ENCODE peak calls at places on chromosomes 16 and 17, in four cellular contexts. Q is K562, U is H1, Y is A549. T is an unnamed sample.

GRCh38 chr16:85979605-85980004 is 80.6 kb downstream of the IRF8 start:
- DNase-seq in Q (peak; percentile 36), U (no peak), Y (peak; percentile 20), T (no peak)

GRCh38 chr16:53865492-53865863 is 161.5 kb downstream of the FTO start:
- DNase-seq in Q (peak; percentile 18), U (peak; percentile 9), Y (peak; percentile 22), T (no peak)

GRCh38 chr17:9239821-9240658 is 218.7 kb downstream of the NTN1 start:
- DNase-seq in Q (peak; percentile 95), U (no peak), Y (peak; percentile 50), T (no peak)

GRCh38 chr16:89018605-89019158 is 41.7 kb upstream of the CBFA2T3 start:
- DNase-seq in Q (no peak), U (no peak), Y (no peak), T (no peak)

GRCh38 chr16:54519161-54519685 is 232.6 kb upstream of the IRX3 start:
- DNase-seq in Q (no peak), U (no peak), Y (no peak), T (no peak)

GRCh38 chr16:27258241-27258734 is 10.3 kb downstream of the NSMCE1 start:
- DNase-seq in Q (no peak), U (no peak), Y (no peak), T (peak; percentile 84)

GRCh38 chr16:66858740-66859396 is 14.7 kb downstream of the CA7 start:
- DNase-seq in Q (no peak), U (no peak), Y (no peak), T (no peak)

GRCh38 chr16:71339481-71340171 is 18.9 kb upstream of the CALB2 start:
- DNase-seq in Q (no peak), U (no peak), Y (no peak), T (no peak)

GRCh38 chr17:75695830-75696271 is 25.4 kb upstream of the ITGB4 start:
- DNase-seq in Q (no peak), U (no peak), Y (no peak), T (no peak)

GRCh38 chr17:29835438-29836351 is 94.3 kb downstream of the SSH2 start:
- DNase-seq in Q (no peak), U (no peak), Y (peak; percentile 13), T (no peak)

GRCh38 chr16:86508947-86509758 is 1.2 kb upstream of the FOXF1 start:
- DNase-seq in Q (no peak), U (no peak), Y (peak; percentile 41), T (no peak)

GRCh38 chr16:79509221-79509631 is 91.3 kb downstream of the MAF start:
- DNase-seq in Q (no peak), U (no peak), Y (no peak), T (no peak)

GRCh38 chr17:17401271-17401781 is 75.5 kb upstream of the MED9 start:
- DNase-seq in Q (peak; percentile 41), U (peak; percentile 29), Y (peak; percentile 50), T (peak; percentile 56)

GRCh38 chr16:27543801-27544200 is 5.9 kb downstream of the GTF3C1 start:
- DNase-seq in Q (no peak), U (no peak), Y (no peak), T (no peak)

GRCh38 chr16:3058173-3059030 is 7.0 kb upstream of the IL32 start:
- DNase-seq in Q (peak; percentile 68), U (no peak), Y (peak; percentile 64), T (peak; percentile 36)

GRCh38 chr17:19502517-19502916 is 31.1 kb upstream of the SLC47A1 start:
- DNase-seq in Q (no peak), U (no peak), Y (no peak), T (no peak)

GRCh38 chr17:75773121-75773807 is 8.3 kb upstream of the GALK1 start:
- DNase-seq in Q (no peak), U (no peak), Y (no peak), T (no peak)

GRCh38 chr17:68383443-68384321 is 73.6 kb downstream of the WIPI1 start:
- DNase-seq in Q (no peak), U (no peak), Y (peak; percentile 50), T (peak; percentile 99)

GRCh38 chr17:33285413-33285812 is 7.7 kb downstream of the ASIC2 start:
- DNase-seq in Q (no peak), U (no peak), Y (no peak), T (no peak)

DNA sequence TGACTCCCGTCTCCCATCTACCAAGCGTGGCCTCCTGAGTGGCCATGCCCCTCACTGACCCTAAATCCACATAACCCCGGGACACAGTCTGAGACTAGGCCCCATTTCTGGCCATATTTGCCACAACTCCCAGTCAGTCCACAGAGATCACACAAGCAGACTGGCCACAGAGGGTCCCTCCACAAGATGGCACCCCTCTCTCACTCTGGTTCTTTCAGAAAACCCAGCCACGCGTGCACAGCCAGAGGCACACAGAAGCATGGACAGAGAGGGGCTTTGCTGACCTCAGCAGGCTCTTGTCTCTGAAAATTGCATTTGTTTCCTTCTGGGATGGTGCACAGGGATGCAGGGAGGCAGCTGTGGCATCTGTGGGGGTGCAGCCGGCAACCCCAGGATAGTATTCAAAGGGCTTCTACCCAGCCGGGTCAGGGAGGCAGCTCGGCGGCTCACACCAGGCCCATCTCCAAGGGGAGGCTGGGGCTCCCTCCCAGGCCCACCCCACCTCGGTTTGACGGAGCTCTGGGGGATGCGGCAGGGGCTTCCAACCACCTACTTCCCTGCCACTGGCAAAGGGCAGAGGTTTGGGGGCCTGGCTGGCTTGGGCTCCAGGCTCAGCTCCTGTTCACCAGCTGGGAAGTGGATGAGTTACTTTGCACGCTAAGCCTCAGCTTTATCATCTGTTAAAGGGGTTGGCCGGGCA is 16.8 kb downstream of the DOC2B start:
- DNase-seq in Q (peak; percentile 13), U (no peak), Y (peak; percentile 65), T (peak; percentile 40)
- TF ChIP-seq MAFK in Q (no peak), U (peak; percentile 31), Y (peak; percentile 53), T (peak; percentile 44)

DNA sequence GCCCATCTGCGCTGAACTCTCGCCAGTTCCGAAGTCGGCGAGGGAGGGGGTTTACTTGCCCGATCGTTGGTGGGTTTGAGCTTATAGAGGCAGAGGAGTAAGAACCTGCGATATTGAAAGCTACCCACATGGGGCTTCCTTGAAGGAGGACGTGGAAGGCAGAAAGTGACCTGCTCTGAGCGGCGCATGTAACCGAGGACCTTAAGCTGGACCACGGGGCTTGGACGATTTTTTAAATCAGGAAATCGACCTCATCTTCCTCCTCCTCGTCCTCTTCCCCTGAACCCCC is 2.0 kb downstream of the PRAC2 start:
- DNase-seq in Q (no peak), U (no peak), Y (no peak), T (no peak)
- H3K27ac ChIP-seq in Q (no peak overlapping the region), U (no peak overlapping the region), Y (peak overlapping the region; percentile 13), T (no peak overlapping the region)

GRCh38 chr17:50101346-50102163 is 6.4 kb downstream of the PDK2 start:
- DNase-seq in Q (peak; percentile 76), U (no peak), Y (no peak), T (no peak)

GRCh38 chr17:50103252-50103651 is 8.1 kb downstream of the PDK2 start:
- DNase-seq in Q (no peak), U (no peak), Y (no peak), T (no peak)

GRCh38 chr17:50102164-50102991 is 7.2 kb downstream of the PDK2 start:
- DNase-seq in Q (no peak), U (no peak), Y (no peak), T (peak; percentile 92)

GRCh38 chr17:50105811-50106210 is 10.7 kb downstream of the PDK2 start:
- DNase-seq in Q (no peak), U (no peak), Y (no peak), T (no peak)

DNA sequence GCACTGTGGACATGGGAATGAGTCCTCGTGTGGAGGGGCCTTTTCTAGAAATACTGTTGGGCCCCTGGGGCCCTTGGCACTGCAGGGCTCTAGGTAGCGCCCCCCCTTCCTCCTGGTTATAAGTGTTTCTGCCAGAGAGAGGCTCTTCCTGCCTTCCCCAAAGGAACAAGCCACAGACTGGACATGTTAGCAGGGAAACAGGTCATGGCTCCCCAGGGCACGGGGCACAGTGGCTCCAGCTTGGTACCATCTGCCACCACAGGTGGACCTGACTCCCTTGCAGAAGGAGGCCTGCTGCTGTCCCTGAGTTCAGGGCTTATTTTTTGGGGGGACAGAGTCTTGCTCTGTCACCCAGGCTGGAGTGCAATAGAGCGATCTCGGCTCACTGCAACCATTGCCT is 8.8 kb downstream of the PDK2 start:
- DNase-seq in Q (no peak), U (no peak), Y (no peak), T (no peak)
- TF ChIP-seq KDM1A in Q (no peak), U (no peak), Y (no peak), T (no peak)

DNA sequence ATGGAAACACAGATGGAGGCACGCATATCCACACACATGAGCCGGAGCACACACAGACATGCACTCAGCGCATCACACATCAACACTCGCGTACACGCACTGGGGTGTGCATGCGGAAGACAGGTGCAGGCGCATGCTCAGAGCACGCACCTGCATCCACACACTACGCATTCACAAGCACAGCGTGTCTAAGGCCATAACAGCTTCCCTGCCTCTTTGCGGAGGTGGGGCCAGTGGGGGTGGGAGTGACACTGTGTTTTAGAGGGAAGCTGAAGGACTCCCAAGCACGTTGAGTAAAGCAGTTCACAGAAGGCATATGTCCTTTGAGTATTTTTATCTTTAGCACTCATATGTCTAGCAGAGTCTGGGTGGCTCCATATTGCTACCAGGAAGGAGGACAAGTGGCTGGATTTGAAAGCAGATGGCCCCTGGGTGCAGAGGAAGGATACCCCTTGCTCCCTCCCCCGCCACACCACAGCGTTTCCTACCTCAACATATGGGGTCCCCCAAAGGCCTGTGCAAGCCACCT is 68.6 kb upstream of the TOB1 start:
- DNase-seq in Q (peak; percentile 60), U (no peak), Y (no peak), T (no peak)
- TF ChIP-seq MAFK in Q (no peak), U (no peak), Y (no peak), T (no peak)

DNA sequence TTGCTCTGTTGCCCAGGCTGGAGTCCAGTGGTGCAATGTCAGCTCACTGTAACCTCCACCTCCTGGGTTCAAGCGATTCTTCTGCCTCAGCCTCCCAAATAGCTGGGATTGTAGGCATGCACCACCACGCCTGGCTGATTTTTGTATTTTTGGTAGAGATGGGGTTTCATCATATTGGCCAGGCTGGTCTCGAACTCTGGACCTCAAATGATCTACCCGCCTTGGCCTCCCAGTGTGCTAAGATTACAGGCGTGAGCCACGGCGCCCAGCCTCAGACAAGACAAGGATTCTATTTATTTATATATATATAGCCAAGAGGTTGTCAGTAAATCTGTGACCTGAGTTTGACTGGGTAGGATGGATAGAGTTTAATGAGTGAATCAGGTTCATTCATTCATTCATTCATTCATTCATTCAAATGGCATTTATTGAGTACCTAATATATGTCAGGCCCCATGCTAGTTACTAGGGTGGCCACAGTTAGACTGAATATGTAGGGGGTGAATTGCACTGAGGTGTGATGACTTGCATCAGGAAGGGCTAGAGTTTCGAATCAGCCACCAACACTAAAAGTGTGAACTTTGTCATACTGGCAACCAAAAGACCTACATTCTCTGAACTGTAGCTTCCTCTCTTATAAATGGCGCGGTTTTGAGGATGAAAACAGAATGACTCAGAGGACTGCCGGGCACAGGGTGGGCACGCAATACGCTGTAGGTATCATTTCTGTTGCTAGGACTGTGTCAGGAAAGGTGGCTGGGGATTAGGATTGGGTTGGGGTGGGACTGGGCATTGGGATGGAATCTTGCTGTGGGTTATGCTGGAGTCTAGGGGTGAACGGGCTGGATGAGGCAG is 37.8 kb downstream of the ITGAE start:
- DNase-seq in Q (no peak), U (no peak), Y (no peak), T (no peak)
- H3K27ac ChIP-seq in Q (no peak overlapping the region), U (no peak overlapping the region), Y (no peak overlapping the region), T (no peak overlapping the region)